ENCODE peak calls at places on chromosomes 13 and 19, in ten cellular contexts. W is C1 segment of cervical spinal cord; K is kidney glomerular epithelial cell; R is SK-N-DZ; D is LHCN-M2; P is mucosa of descending colon; C is EL; I is nephron progenitor cell; Z is activated naive CD4-positive, alpha-beta T cell treated with anti-CD3 and anti-CD28 coated beads for 36 hours; X is activated CD4-positive, alpha-beta T cell treated with anti-CD3 and anti-CD28 coated beads, Interleukin-2, amount 10 ng/mL, durations not matched to agents 7 days and 5 days. U is an unnamed sample.

GRCh38 chr13:109666656-109667448 is 119.5 kb downstream of the IRS2 start:
- DNase-seq in W (no peak), K (peak; percentile 51), R (no peak), D (peak; percentile 37), P (no peak), C (peak; percentile 62), I (no peak), Z (no peak), X (no peak), U (no peak)

GRCh38 chr13:95533545-95534135 is 18.9 kb upstream of the CLDN10 start:
- DNase-seq in W (no peak), K (peak; percentile 19), R (no peak), D (no peak), P (peak; percentile 44), C (no peak), I (peak; percentile 36), Z (no peak), X (no peak), U (no peak)

GRCh38 chr13:49693191-49693733 is 2.0 kb upstream of the EBPL start:
- DNase-seq in W (no peak), K (no peak), R (no peak), D (no peak), P (no peak), C (peak; percentile 18), I (no peak), Z (no peak), X (no peak), U (no peak)

GRCh38 chr19:17775991-17776803 is 18.7 kb upstream of the B3GNT3 start:
- DNase-seq in W (no peak), K (no peak), R (no peak), D (peak; percentile 18), P (no peak), C (no peak), I (no peak), Z (no peak), X (no peak), U (no peak)

GRCh38 chr19:21498651-21499050 is 6.8 kb upstream of the ZNF429 start:
- DNase-seq in W (no peak), K (no peak), R (no peak), D (peak; percentile 4), P (no peak), C (peak; percentile 37), I (no peak), Z (no peak), X (no peak), U (no peak)

GRCh38 chr19:16160943-16161560 is 12.3 kb downstream of the CIB3 start:
- DNase-seq in W (no peak), K (peak; percentile 9), R (no peak), D (peak; percentile 93), P (no peak), C (peak; percentile 80), I (no peak), Z (peak; percentile 52), X (peak; percentile 17), U (no peak)

GRCh38 chr13:99432637-99433542 is 68.4 kb upstream of the TM9SF2 start:
- DNase-seq in W (no peak), K (peak; percentile 56), R (no peak), D (peak; percentile 59), P (peak; percentile 59), C (peak; percentile 83), I (peak; percentile 51), Z (peak; percentile 99), X (peak; percentile 70), U (peak; percentile 31)

GRCh38 chr19:28445826-28446225 is 767.1 kb downstream of the UQCRFS1 start:
- DNase-seq in W (no peak), K (no peak), R (no peak), D (no peak), P (no peak), C (no peak), I (no peak), Z (no peak), X (no peak), U (no peak)

GRCh38 chr13:30873519-30873918 is 32.6 kb upstream of the MEDAG start:
- DNase-seq in W (no peak), K (no peak), R (no peak), D (no peak), P (no peak), C (no peak), I (no peak), Z (no peak), X (no peak), U (no peak)

U was measured in nucleus accumbens.